ENCODE peak calls at places on chromosomes 1 and 21, in four cellular contexts. N is K562, G is A549, X is HepG2. K is an unnamed sample.

GRCh38 chr1:53708687-53709086 is 30.3 kb downstream of the GLIS1 start:
- DNase-seq in N (no peak), G (no peak), X (no peak), K (no peak)

GRCh38 chr1:156021087-156021416 is 301 bp upstream of the SSR2 start:
- DNase-seq in N (no peak), G (no peak), X (no peak), K (no peak)

GRCh38 chr21:14403681-14404318 is 20.9 kb upstream of the HSPA13 start:
- DNase-seq in N (peak; percentile 68), G (peak; percentile 2), X (peak; percentile 19), K (no peak)

GRCh38 chr1:172325562-172325961 is 94.9 kb upstream of the C1orf105 start:
- DNase-seq in N (no peak), G (no peak), X (no peak), K (no peak)

GRCh38 chr21:45780647-45781046 is 137.1 kb downstream of the PCBP3 start:
- DNase-seq in N (no peak), G (no peak), X (no peak), K (no peak)

GRCh38 chr1:24329797-24330543 is 10.8 kb downstream of the GRHL3 start:
- DNase-seq in N (no peak), G (no peak), X (no peak), K (no peak)

GRCh38 chr1:151047925-151048644 is 534 bp downstream of the C1orf56 start:
- DNase-seq in N (peak; percentile 67), G (peak; percentile 96), X (peak; percentile 58), K (no peak)

GRCh38 chr1:155392898-155393411 is 72.3 kb downstream of the RUSC1 start:
- DNase-seq in N (no peak), G (no peak), X (no peak), K (no peak)

GRCh38 chr1:175889848-175890247 is 146.5 kb upstream of the TNR start:
- DNase-seq in N (no peak), G (no peak), X (no peak), K (no peak)

GRCh38 chr1:170578356-170578755 is 46.4 kb downstream of the GORAB start:
- DNase-seq in N (no peak), G (no peak), X (no peak), K (no peak)

GRCh38 chr1:223374064-223374610 is 10.2 kb upstream of the SUSD4 start:
- DNase-seq in N (no peak), G (no peak), X (no peak), K (no peak)

GRCh38 chr1:201678264-201679101 is 139.6 kb downstream of the NAV1 start:
- DNase-seq in N (no peak), G (no peak), X (no peak), K (no peak)

GRCh38 chr1:199448641-199449040 is 578.9 kb upstream of the NR5A2 start:
- DNase-seq in N (no peak), G (no peak), X (no peak), K (no peak)

GRCh38 chr21:31343030-31343510 is 991 bp downstream of the TIAM1 start:
- DNase-seq in N (no peak), G (no peak), X (no peak), K (no peak)

GRCh38 chr1:240058049-240058448 is 33.6 kb upstream of the FMN2 start:
- DNase-seq in N (no peak), G (no peak), X (no peak), K (no peak)

GRCh38 chr1:242129103-242129502 is 130.2 kb upstream of the MAP1LC3C start:
- DNase-seq in N (peak; percentile 32), G (peak; percentile 14), X (peak; percentile 3), K (no peak)

GRCh38 chr21:33015091-33015490 is 10.6 kb upstream of the OLIG2 start:
- DNase-seq in N (no peak), G (no peak), X (no peak), K (peak; percentile 2)

GRCh38 chr1:101239095-101240040 is 2.5 kb downstream of the S1PR1 start:
- DNase-seq in N (no peak), G (no peak), X (no peak), K (no peak)

GRCh38 chr1:40709100-40709801 is 17.7 kb downstream of the NFYC start:
- DNase-seq in N (peak; percentile 98), G (peak; percentile 69), X (peak; percentile 97), K (peak; percentile 75)

GRCh38 chr1:34532113-34532512 is 222.7 kb upstream of the GJB5 start:
- DNase-seq in N (no peak), G (no peak), X (no peak), K (no peak)

GRCh38 chr1:40757084-40757483 is 26.5 kb upstream of the KCNQ4 start:
- DNase-seq in N (no peak), G (no peak), X (no peak), K (no peak)

GRCh38 chr1:190084552-190084951 is 393.1 kb downstream of the BRINP3 start:
- DNase-seq in N (peak; percentile 15), G (no peak), X (peak; percentile 28), K (peak; percentile 86)

GRCh38 chr1:172719694-172720138 is 60.8 kb downstream of the FASLG start:
- DNase-seq in N (peak; percentile 61), G (peak; percentile 54), X (peak; percentile 44), K (no peak)

GRCh38 chr1:39165049-39165448 is 39.4 kb upstream of the MACF1 start:
- DNase-seq in N (peak; percentile 36), G (no peak), X (no peak), K (no peak)

GRCh38 chr1:9561429-9561828 is 22.2 kb downstream of the SLC25A33 start:
- DNase-seq in N (peak; percentile 48), G (no peak), X (no peak), K (no peak)

GRCh38 chr1:26854953-26855352 is 8.0 kb upstream of the SFN start:
- DNase-seq in N (no peak), G (no peak), X (no peak), K (no peak)

GRCh38 chr1:118958937-118959631 is 29.1 kb downstream of the TBX15 start:
- DNase-seq in N (no peak), G (no peak), X (peak; percentile 68), K (no peak)
- TF ChIP-seq PHF8 in N (no peak), G (no peak), X (no peak), K (no peak)

DNA sequence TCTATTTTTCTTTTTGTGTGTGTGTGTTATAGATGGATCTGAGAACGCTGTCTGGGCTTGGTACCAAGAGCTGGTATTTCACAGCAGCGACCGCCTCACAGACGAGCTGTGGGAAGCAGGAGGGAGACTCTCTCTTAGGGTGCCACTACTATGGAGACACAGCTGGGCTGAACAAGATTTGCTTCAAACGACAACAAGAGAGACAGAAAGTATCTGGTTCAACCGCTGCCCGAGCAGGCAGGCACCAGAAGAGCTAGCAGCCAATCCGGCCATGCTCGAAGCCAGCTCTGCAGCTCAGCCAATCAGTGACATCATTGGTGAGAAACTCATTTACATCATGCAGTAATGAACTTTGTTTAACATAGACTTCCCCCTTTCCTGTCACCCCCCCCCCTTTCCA is 341.3 kb downstream of the USP25 start:
- DNase-seq in N (no peak), G (no peak), X (no peak), K (no peak)
- TF ChIP-seq PHF8 in N (no peak), G (no peak), X (no peak), K (no peak)

DNA sequence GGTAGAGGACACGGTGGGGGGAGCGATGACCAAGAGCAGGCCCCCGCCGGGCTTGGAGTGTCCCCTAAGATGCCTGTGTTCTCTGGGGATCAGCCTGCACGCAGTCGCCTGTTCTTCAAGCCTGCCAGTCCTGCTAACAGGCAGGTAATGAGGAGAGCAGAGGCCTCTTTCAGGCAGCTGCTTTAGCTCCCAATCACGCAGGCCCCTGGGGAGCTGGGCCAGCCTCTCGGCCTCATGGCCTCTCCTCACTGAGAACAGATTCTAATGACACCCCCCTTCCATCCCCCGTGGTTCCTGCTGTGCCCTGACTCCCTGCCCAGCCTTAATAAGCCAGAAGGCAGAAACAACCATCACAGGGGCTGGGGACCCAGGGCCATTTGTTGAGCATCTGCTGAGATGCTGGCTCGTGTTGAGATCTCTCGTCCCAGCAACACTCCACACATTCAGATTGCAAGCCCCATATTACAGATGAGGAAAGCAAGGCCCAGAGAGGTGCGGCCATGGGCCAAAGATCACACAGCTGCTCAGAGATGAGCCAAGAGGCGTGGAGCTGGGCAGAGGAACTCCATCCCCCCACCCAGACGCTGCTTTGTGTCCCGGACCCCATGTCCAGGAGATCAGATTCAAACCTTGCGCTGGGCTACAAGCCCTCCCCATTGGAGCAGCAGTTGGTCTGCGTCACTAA is 71.6 kb upstream of the CASZ1 start:
- DNase-seq in N (no peak), G (no peak), X (no peak), K (no peak)
- TF ChIP-seq PHF8 in N (no peak), G (no peak), X (no peak), K (no peak)

GRCh38 chr1:203671047-203671446 is 44.4 kb downstream of the ATP2B4 start:
- DNase-seq in N (no peak), G (no peak), X (no peak), K (no peak)
- TF ChIP-seq PHF8 in N (no peak), G (no peak), X (no peak), K (no peak)

GRCh38 chr1:197439708-197440107 is 171.7 kb downstream of the CRB1 start:
- DNase-seq in N (no peak), G (no peak), X (no peak), K (no peak)
- TF ChIP-seq PHF8 in N (no peak), G (no peak), X (no peak), K (no peak)

GRCh38 chr1:14650951-14651350 is 52.5 kb downstream of the KAZN start:
- DNase-seq in N (no peak), G (no peak), X (no peak), K (no peak)
- TF ChIP-seq PHF8 in N (no peak), G (no peak), X (no peak), K (no peak)

GRCh38 chr1:48701445-48701844 is 75.2 kb downstream of the BEND5 start:
- DNase-seq in N (no peak), G (no peak), X (no peak), K (no peak)
- TF ChIP-seq PHF8 in N (no peak), G (no peak), X (no peak), K (no peak)

GRCh38 chr1:198220428-198220827 is 63.6 kb downstream of the NEK7 start:
- DNase-seq in N (no peak), G (no peak), X (no peak), K (no peak)
- TF ChIP-seq PHF8 in N (no peak), G (no peak), X (no peak), K (no peak)